ENCODE peak calls at places on chromosomes 3 and 15, in six cellular contexts. M is NCI-H2081; O is NCI-H446 treated with DMSO at 0.1 percent for 48 hours; Z is SK-MEL-5; P is stimulated activated CD8-positive, alpha-beta memory T cell treated with anti-CD3 and anti-CD28 coated beads, Interleukin-15, amount 100 ng/mL, for 1 hour; F is neural crest cell. T is an unnamed sample.

GRCh38 chr3:13011369-13012227 is 61.6 kb downstream of the IQSEC1 start:
- DNase-seq in M (peak; percentile 5), O (no peak), Z (no peak), P (peak; percentile 62), F (no peak), T (no peak)

GRCh38 chr3:36864180-36865053 is 80.4 kb downstream of the TRANK1 start:
- DNase-seq in M (no peak), O (no peak), Z (no peak), P (no peak), F (no peak), T (no peak)

GRCh38 chr3:13544293-13544831 is 4.6 kb upstream of the FBLN2 start:
- DNase-seq in M (no peak), O (no peak), Z (no peak), P (peak; percentile 16), F (no peak), T (no peak)

GRCh38 chr3:80553211-80553610 is 785.4 kb upstream of the ROBO1 start:
- DNase-seq in M (no peak), O (no peak), Z (no peak), P (no peak), F (no peak), T (no peak)

GRCh38 chr15:75109731-75110130 is 86.3 kb downstream of the PPCDC start:
- DNase-seq in M (no peak), O (no peak), Z (no peak), P (no peak), F (no peak), T (no peak)

GRCh38 chr3:188348445-188349244 is 194.7 kb downstream of the LPP start:
- DNase-seq in M (no peak), O (no peak), Z (no peak), P (no peak), F (no peak), T (peak; percentile 65)

GRCh38 chr3:148366743-148367410 is 330.8 kb upstream of the AGTR1 start:
- DNase-seq in M (peak; percentile 43), O (no peak), Z (peak; percentile 74), P (no peak), F (no peak), T (peak; percentile 35)

GRCh38 chr3:150449169-150449721 is 41.1 kb downstream of the TSC22D2 start:
- DNase-seq in M (no peak), O (no peak), Z (no peak), P (no peak), F (no peak), T (peak; percentile 42)

GRCh38 chr3:190513409-190514162 is at the start of gene IL1RAP:
- DNase-seq in M (peak; percentile 75), O (peak; percentile 48), Z (peak; percentile 97), P (peak; percentile 65), F (peak; percentile 77), T (peak; percentile 98)

GRCh38 chr15:93428807-93429351 is 339.9 kb upstream of the RGMA start:
- DNase-seq in M (no peak), O (no peak), Z (no peak), P (no peak), F (no peak), T (peak; percentile 77)

GRCh38 chr15:61822511-61822910 is 237.7 kb downstream of the VPS13C start:
- DNase-seq in M (no peak), O (no peak), Z (no peak), P (no peak), F (no peak), T (no peak)

GRCh38 chr3:38131621-38132369 is 5.1 kb downstream of the ACAA1 start:
- DNase-seq in M (no peak), O (no peak), Z (peak; percentile 76), P (no peak), F (peak; percentile 55), T (peak; percentile 22)

GRCh38 chr15:29322407-29322806 is 52.8 kb upstream of the NSMCE3 start:
- DNase-seq in M (no peak), O (no peak), Z (no peak), P (no peak), F (no peak), T (no peak)

GRCh38 chr3:107884719-107885460 is 205.9 kb downstream of the CD47 start:
- DNase-seq in M (no peak), O (no peak), Z (peak; percentile 27), P (no peak), F (no peak), T (peak; percentile 35)

GRCh38 chr15:97995881-97996603 is 35.5 kb downstream of the ARRDC4 start:
- DNase-seq in M (no peak), O (no peak), Z (peak; percentile 51), P (no peak), F (peak; percentile 5), T (peak; percentile 17)

GRCh38 chr3:141386080-141386594 is 17.8 kb downstream of the ZBTB38 start:
- DNase-seq in M (no peak), O (no peak), Z (no peak), P (no peak), F (no peak), T (no peak)

GRCh38 chr15:80946576-80946975 is 43.0 kb downstream of the MESD start:
- DNase-seq in M (no peak), O (no peak), Z (no peak), P (no peak), F (no peak), T (no peak)

GRCh38 chr3:172467170-172467824 is 19.0 kb upstream of the GHSR start:
- DNase-seq in M (no peak), O (no peak), Z (no peak), P (no peak), F (no peak), T (no peak)

GRCh38 chr3:138432576-138433240 is 1.7 kb upstream of the ESYT3 start:
- DNase-seq in M (no peak), O (no peak), Z (no peak), P (no peak), F (no peak), T (no peak)

GRCh38 chr15:74378853-74379252 is 11.4 kb upstream of the CYP11A1 start:
- DNase-seq in M (peak; percentile 18), O (no peak), Z (no peak), P (no peak), F (no peak), T (no peak)

GRCh38 chr15:58401991-58402649 is 29.7 kb upstream of the LIPC start:
- DNase-seq in M (no peak), O (no peak), Z (no peak), P (no peak), F (no peak), T (no peak)

GRCh38 chr3:160557571-160557970 is 7.8 kb downstream of the KPNA4 start:
- DNase-seq in M (no peak), O (no peak), Z (no peak), P (no peak), F (no peak), T (no peak)

GRCh38 chr3:58837863-58838255 is 171.3 kb upstream of the FAM3D start:
- DNase-seq in M (no peak), O (no peak), Z (no peak), P (no peak), F (no peak), T (no peak)

T was measured in A673.